ENCODE peak calls at places on chromosomes 6 and 20, in six cellular contexts. Z is neural progenitor cell, K is HFF-Myc, I is fibroblast of pulmonary artery, J is GM06990, Q is AG09309. A is an unnamed sample.

GRCh38 chr20:62455929-62456328 is 19.9 kb downstream of the GATA5 start:
- DNase-seq in K (no peak), Z (no peak), J (no peak), Q (no peak), I (no peak), A (no peak)

GRCh38 chr6:84027340-84028183 is 6.0 kb upstream of the MRAP2 start:
- DNase-seq in K (peak), Q (peak), Z (no peak), I (peak), J (no peak), A (no peak)

GRCh38 chr6:35038076-35038475 is 103.1 kb downstream of the TCP11 start:
- DNase-seq in J (no peak), K (no peak), I (no peak), Q (no peak), Z (no peak), A (no peak)

GRCh38 chr20:3785240-3786125 is 1.1 kb downstream of the CENPB start:
- DNase-seq in Q (no peak), K (no peak), Z (peak), I (no peak), J (no peak), A (no peak)

GRCh38 chr6:104612541-104612940 is 247.2 kb downstream of the HACE1 start:
- DNase-seq in Z (no peak), J (no peak), K (no peak), I (no peak), Q (no peak), A (no peak)

GRCh38 chr6:148700047-148700712 is 46.6 kb upstream of the UST start:
- DNase-seq in Q (no peak), Z (no peak), K (no peak), I (peak), J (no peak), A (no peak)

GRCh38 chr20:25361287-25361683 is 29.4 kb downstream of the ABHD12 start:
- DNase-seq in I (peak), K (no peak), Q (no peak), J (no peak), Z (no peak), A (no peak)

GRCh38 chr20:51532577-51533191 is 9.8 kb downstream of the NFATC2 start:
- DNase-seq in J (no peak), I (no peak), Q (no peak), Z (no peak), K (no peak), A (no peak)

GRCh38 chr6:149961728-149962425 is 1.9 kb upstream of the ULBP1 start:
- DNase-seq in J (no peak), Q (no peak), Z (peak), I (peak), K (no peak), A (no peak)

GRCh38 chr6:106360989-106361430 is 493 bp downstream of the CRYBG1 start:
- DNase-seq in I (no peak), Z (peak), J (peak), K (no peak), Q (no peak), A (no peak)

GRCh38 chr20:23889775-23890187 is 10.2 kb upstream of the CST5 start:
- DNase-seq in Z (peak), I (peak), K (peak), Q (peak), J (peak), A (peak)

GRCh38 chr6:19137419-19138035 is 699.6 kb upstream of the ID4 start:
- DNase-seq in J (no peak), I (no peak), Q (no peak), Z (no peak), K (no peak), A (no peak)

GRCh38 chr6:125807293-125807692 is 16.5 kb downstream of the NCOA7 start:
- DNase-seq in Z (no peak), J (no peak), I (no peak), K (no peak), Q (no peak), A (no peak)

GRCh38 chr6:34969662-34970265 is 80.7 kb downstream of the ANKS1A start:
- DNase-seq in Z (no peak), J (no peak), K (no peak), Q (no peak), I (no peak), A (no peak)

GRCh38 chr6:108589244-108589730 is 28.6 kb downstream of the FOXO3 start:
- DNase-seq in Q (no peak), I (peak), J (no peak), Z (peak), K (no peak), A (no peak)

GRCh38 chr20:54339093-54339492 is 131.2 kb downstream of the PFDN4 start:
- DNase-seq in K (no peak), Z (no peak), I (no peak), J (no peak), Q (no peak), A (no peak)

GRCh38 chr6:140857734-140858380 is 1274.9 kb upstream of the GJE1 start:
- DNase-seq in J (no peak), K (peak), Z (no peak), I (peak), Q (peak), A (peak)

GRCh38 chr6:107064579-107065065 is 36.6 kb downstream of the MTRES1 start:
- DNase-seq in K (peak), Q (peak), Z (no peak), I (peak), J (no peak), A (peak)

GRCh38 chr6:153595903-153596302 is 443.1 kb upstream of the OPRM1 start:
- DNase-seq in Q (no peak), I (peak), J (no peak), K (no peak), Z (no peak), A (no peak)

GRCh38 chr20:11738852-11739251 is 178.8 kb upstream of the BTBD3 start:
- DNase-seq in Z (no peak), Q (no peak), I (no peak), J (no peak), K (no peak), A (no peak)

GRCh38 chr6:132758689-132759088 is 985 bp upstream of the VNN2 start:
- DNase-seq in Z (no peak), Q (no peak), K (no peak), J (no peak), I (no peak), A (no peak)

GRCh38 chr20:57648878-57649616 is 28.8 kb upstream of the ZBP1 start:
- DNase-seq in J (no peak), K (no peak), I (no peak), Q (no peak), Z (no peak), A (no peak)

GRCh38 chr6:13304101-13304500 is 24.2 kb downstream of the TBC1D7 start:
- DNase-seq in K (no peak), Q (no peak), Z (no peak), J (no peak), I (peak), A (no peak)

GRCh38 chr6:13305256-13305650 is 23.1 kb downstream of the TBC1D7 start:
- DNase-seq in Z (no peak), Q (no peak), I (no peak), J (no peak), K (no peak), A (no peak)

GRCh38 chr6:13304580-13305255 is 23.6 kb downstream of the TBC1D7 start:
- DNase-seq in Z (no peak), I (peak), K (no peak), J (peak), Q (no peak), A (no peak)

GRCh38 chr6:13307508-13307995 is 20.8 kb downstream of the TBC1D7 start:
- DNase-seq in I (peak), Z (no peak), J (no peak), Q (peak), K (no peak), A (no peak)

DNA sequence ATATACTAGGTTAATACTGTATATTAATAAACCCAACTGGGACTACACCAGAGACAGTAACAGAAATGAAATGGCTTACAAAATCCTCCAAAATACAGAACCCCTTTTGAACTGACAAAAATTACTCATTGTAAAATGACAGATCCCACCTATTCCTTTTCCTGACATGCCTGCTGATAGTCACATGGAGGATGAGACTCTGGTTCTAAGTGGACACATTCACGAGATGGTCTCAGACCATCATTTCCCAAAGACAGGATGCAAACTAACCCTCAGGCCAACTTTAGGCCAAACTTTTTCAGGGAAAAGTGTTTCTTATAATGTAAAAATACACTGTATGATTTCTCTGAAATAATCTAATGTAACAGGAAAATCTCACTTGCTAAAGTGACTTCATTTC is 22.5 kb downstream of the TBC1D7 start:
- DNase-seq in J (no peak), Q (no peak), K (no peak), I (no peak), Z (no peak), A (no peak)
- TF ChIP-seq CTCF in J (no peak), Q (no peak), K (no peak), I (no peak), Z (no peak), A (no peak)

GRCh38 chr6:166691199-166691598 is 64.1 kb upstream of the RPS6KA2 start:
- DNase-seq in J (no peak), Q (peak), K (no peak), Z (no peak), I (peak), A (no peak)

GRCh38 chr6:166691741-166692140 is 64.7 kb upstream of the RPS6KA2 start:
- DNase-seq in Q (no peak), J (no peak), K (no peak), Z (no peak), I (no peak), A (no peak)

GRCh38 chr6:166688901-166689300 is 61.9 kb upstream of the RPS6KA2 start:
- DNase-seq in Q (no peak), K (no peak), J (no peak), I (no peak), Z (no peak), A (no peak)

GRCh38 chr6:166693880-166694279 is 66.8 kb upstream of the RPS6KA2 start:
- DNase-seq in K (no peak), Z (no peak), Q (no peak), J (no peak), I (no peak), A (no peak)

DNA sequence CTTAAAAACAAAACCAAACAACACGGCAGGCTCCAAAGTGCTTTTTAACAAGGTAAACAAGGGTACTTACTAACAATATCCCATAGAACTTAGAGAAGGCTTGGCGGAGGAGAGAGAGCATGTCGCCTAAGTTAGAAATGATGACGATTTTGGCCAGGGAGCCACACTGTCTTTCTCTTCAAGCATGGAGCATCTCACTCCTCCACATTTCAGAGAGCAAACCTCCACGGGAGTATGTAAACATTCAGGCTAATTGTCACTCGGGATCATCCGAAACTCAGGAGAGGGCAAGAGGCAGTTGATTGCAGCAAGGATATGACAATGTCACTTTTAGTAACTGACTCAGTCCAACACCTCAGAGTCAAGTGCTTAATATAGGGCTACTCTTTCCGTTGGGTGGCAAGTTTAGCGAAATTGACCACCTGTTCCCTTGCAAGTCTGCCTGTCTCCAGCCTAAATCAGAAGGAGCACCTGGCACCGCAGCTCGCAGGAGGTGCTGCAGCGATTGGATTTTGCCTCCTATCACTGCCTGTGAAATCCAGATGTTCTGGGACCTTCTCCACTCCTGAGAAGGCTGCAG is 65.8 kb upstream of the RPS6KA2 start:
- DNase-seq in Z (no peak), K (no peak), J (no peak), I (no peak), Q (no peak), A (no peak)
- TF ChIP-seq CTCF in Z (no peak), K (no peak), J (no peak), I (no peak), Q (no peak), A (no peak)

GRCh38 chr6:165002866-165003265 is 306.5 kb downstream of the C6orf118 start:
- DNase-seq in K (no peak), J (no peak), Q (no peak), I (no peak), Z (no peak), A (no peak)
- TF ChIP-seq CTCF in K (no peak), J (no peak), Q (no peak), I (no peak), Z (no peak), A (no peak)

GRCh38 chr6:17706580-17707370 is at the start of gene NUP153:
- DNase-seq in Q (peak), K (peak), Z (peak), J (peak), I (peak), A (peak)

GRCh38 chr6:17705428-17705777 is 1.3 kb downstream of the NUP153 start:
- DNase-seq in K (no peak), I (peak), Q (no peak), Z (no peak), J (no peak), A (no peak)

GRCh38 chr6:17703256-17703694 is 3.5 kb downstream of the NUP153 start:
- DNase-seq in J (peak), K (no peak), I (peak), Q (peak), Z (no peak), A (no peak)

GRCh38 chr6:17707371-17707651 is 586 bp upstream of the NUP153 start:
- DNase-seq in K (no peak), J (no peak), Z (no peak), Q (no peak), I (no peak), A (no peak)

DNA sequence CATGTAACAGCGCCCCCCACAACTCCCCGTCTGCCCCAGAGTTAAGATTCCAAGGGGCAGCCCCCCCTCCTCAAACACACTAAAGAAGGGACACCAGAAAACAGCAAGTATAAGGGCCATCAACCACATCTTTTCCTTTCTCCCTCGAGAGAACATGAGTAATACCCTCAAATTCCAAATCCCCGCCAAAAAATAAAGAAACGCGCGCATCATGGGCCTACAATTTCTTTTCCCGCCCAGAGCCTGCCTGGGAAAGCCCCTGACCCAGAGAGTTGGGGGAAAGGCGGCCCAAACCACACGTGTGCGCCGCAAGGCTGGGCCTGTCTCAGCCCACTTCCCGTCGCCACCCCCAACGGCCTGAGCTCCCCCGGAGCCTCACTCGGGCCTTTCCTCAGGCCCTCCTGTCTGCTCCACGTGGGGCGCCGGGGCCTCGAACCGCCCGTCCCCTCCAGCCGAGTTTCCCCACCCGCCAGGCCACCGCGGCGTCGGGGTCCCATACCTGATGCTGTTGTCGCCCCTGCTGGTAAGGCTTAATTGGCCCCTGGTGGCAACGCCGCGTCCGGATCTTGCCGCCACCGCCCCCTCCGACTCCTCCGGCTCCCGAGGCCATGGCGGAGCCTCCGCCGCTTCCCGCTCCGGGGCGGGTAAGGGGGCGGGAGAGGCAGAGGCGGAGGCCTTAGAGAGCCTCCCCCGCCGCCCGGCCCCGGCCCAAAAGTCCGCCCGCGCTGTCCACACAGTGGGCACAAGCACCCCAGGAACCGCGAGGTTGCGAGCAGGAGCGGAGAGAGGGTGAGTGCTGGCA is 746 bp downstream of the NUP153 start:
- DNase-seq in I (peak), K (no peak), Q (no peak), J (peak), Z (peak), A (no peak)
- TF ChIP-seq CTCF in I (no peak), K (no peak), Q (peak), J (peak), Z (peak), A (peak)